ENCODE peak calls at places on chromosomes 11 and 22, in seven cellular contexts. X, T, N, R, P, Z and K are unnamed samples.

GRCh38 chr11:71247551-71248250 is 4.7 kb downstream of the SHANK2 start:
- DNase-seq in X (no peak), T (no peak), P (no peak), R (no peak), N (no peak), Z (no peak), K (peak)

GRCh38 chr11:575996-576756 is at the start of gene PHRF1:
- DNase-seq in N (peak), X (peak), Z (peak), P (peak), T (peak), R (peak), K (peak)

GRCh38 chr22:41940853-41941765 is 5.8 kb downstream of the CENPM start:
- DNase-seq in R (no peak), X (peak), P (peak), Z (peak), N (peak), T (peak), K (peak)

GRCh38 chr11:2515401-2516275 is 70.8 kb downstream of the KCNQ1 start:
- DNase-seq in X (no peak), Z (no peak), T (no peak), R (no peak), P (no peak), N (peak), K (no peak)

GRCh38 chr11:101428918-101429317 is 154.9 kb downstream of the TRPC6 start:
- DNase-seq in P (no peak), R (no peak), Z (no peak), X (peak), T (peak), N (no peak), K (peak)

GRCh38 chr11:37788141-37788877 is 1190.3 kb upstream of the RAG2 start:
- DNase-seq in X (peak), N (no peak), P (no peak), Z (no peak), T (peak), R (no peak), K (no peak)

GRCh38 chr22:40665312-40665711 is 14.0 kb upstream of the MCHR1 start:
- DNase-seq in P (no peak), N (no peak), Z (no peak), X (no peak), R (no peak), T (peak), K (no peak)

GRCh38 chr11:16070573-16070972 is 285.8 kb downstream of the SOX6 start:
- DNase-seq in Z (no peak), T (no peak), R (no peak), X (no peak), N (no peak), P (no peak), K (peak)

GRCh38 chr11:131748146-131749050 is 378.0 kb downstream of the NTM start:
- DNase-seq in Z (no peak), X (peak), R (no peak), T (peak), P (no peak), N (peak), K (peak)

GRCh38 chr11:69443968-69444364 is 37.5 kb upstream of the LINC01488 start:
- DNase-seq in P (no peak), R (no peak), X (no peak), N (peak), T (peak), Z (no peak), K (no peak)

GRCh38 chr11:3627291-3627690 is 14.5 kb downstream of the ART5 start:
- DNase-seq in X (no peak), Z (no peak), R (no peak), N (no peak), T (peak), P (no peak), K (no peak)

GRCh38 chr11:64409278-64409677 is 50.3 kb downstream of the RPS6KA4 start:
- DNase-seq in T (no peak), N (no peak), Z (no peak), R (no peak), X (no peak), P (no peak), K (peak)

GRCh38 chr11:126378763-126379162 is 23.3 kb downstream of the ST3GAL4 start:
- DNase-seq in R (no peak), P (no peak), N (peak), X (no peak), Z (no peak), T (peak), K (no peak)

GRCh38 chr22:21041937-21042336 is 3.8 kb upstream of the LRRC74B start:
- DNase-seq in Z (no peak), X (no peak), T (no peak), P (no peak), R (no peak), N (no peak), K (no peak)

GRCh38 chr22:30675436-30675835 is 7.8 kb upstream of the DUSP18 start:
- DNase-seq in P (no peak), T (no peak), Z (no peak), R (no peak), X (no peak), N (no peak), K (no peak)

GRCh38 chr22:28978158-28978557 is 83.5 kb downstream of the C22orf31 start:
- DNase-seq in P (no peak), T (peak), X (peak), Z (no peak), R (no peak), N (peak), K (no peak)

GRCh38 chr11:28799316-28799715 is 691.1 kb downstream of the METTL15 start:
- DNase-seq in X (no peak), T (no peak), N (no peak), P (no peak), Z (no peak), R (no peak), K (no peak)

GRCh38 chr22:40325315-40325714 is 21.0 kb upstream of the ADSL start:
- DNase-seq in X (no peak), T (no peak), R (no peak), Z (no peak), P (peak), N (peak), K (no peak)

GRCh38 chr11:120413480-120413879 is 77.3 kb downstream of the ARHGEF12 start:
- DNase-seq in T (peak), N (no peak), X (no peak), R (no peak), Z (no peak), P (no peak), K (no peak)

GRCh38 chr11:100619484-100619883 is 67.6 kb upstream of the ARHGAP42 start:
- DNase-seq in R (no peak), P (no peak), T (peak), N (no peak), X (no peak), Z (no peak), K (peak)

GRCh38 chr11:43579171-43579918 is 101.2 kb upstream of the HSD17B12 start:
- DNase-seq in P (no peak), N (no peak), R (no peak), T (peak), Z (no peak), X (peak), K (peak)

GRCh38 chr11:66723693-66724092 is 5.3 kb downstream of the SPTBN2 start:
- DNase-seq in Z (no peak), T (no peak), N (no peak), R (no peak), X (no peak), P (no peak), K (no peak)

GRCh38 chr11:72899238-72899637 is 85.0 kb downstream of the ATG16L2 start:
- DNase-seq in R (no peak), P (no peak), X (no peak), Z (no peak), N (no peak), T (no peak), K (no peak)

GRCh38 chr11:119493712-119494111 is 70.7 kb upstream of the THY1 start:
- DNase-seq in Z (no peak), T (peak), X (no peak), R (no peak), N (no peak), P (no peak), K (peak)